ENCODE peak calls at places on chromosomes 16 and 17, in nine cellular contexts. U is H1, R is A549, Y is transverse colon, H is GM12878, X is ovary, Z is stomach, T is SK-N-SH, I is K562. F is an unnamed sample.

GRCh38 chr16:72715267-72715666 is 332.7 kb downstream of the ZFHX3 start:
- DNase-seq in T (no peak), H (no peak), X (no peak), Z (no peak), Y (no peak), I (no peak), U (no peak), R (no peak), F (no peak)

GRCh38 chr17:74213897-74214386 is 571 bp downstream of the TTYH2 start:
- DNase-seq in R (no peak), X (peak), Y (peak), Z (no peak), T (no peak), U (peak), H (no peak), I (no peak), F (no peak)

GRCh38 chr16:73058221-73058615 is 10.3 kb upstream of the ZFHX3 start:
- DNase-seq in I (peak), U (peak), R (no peak), Z (peak), H (no peak), Y (peak), X (peak), T (peak), F (no peak)

GRCh38 chr17:68943123-68943811 is 11.9 kb downstream of the ABCA8 start:
- DNase-seq in X (no peak), Z (no peak), H (no peak), T (no peak), R (no peak), U (no peak), Y (no peak), I (no peak), F (no peak)

GRCh38 chr16:22195695-22196558 is 10.2 kb upstream of the EEF2K start:
- DNase-seq in R (peak), Z (peak), X (peak), H (peak), Y (peak), T (peak), U (peak), I (peak), F (peak)

GRCh38 chr16:51151951-51152663 is 1.0 kb upstream of the SALL1 start:
- DNase-seq in H (no peak), R (peak), Z (peak), Y (peak), I (no peak), T (peak), X (peak), U (peak), F (no peak)

GRCh38 chr17:82051776-82052637 is at the start of the genes GPS1 and RFNG:
- DNase-seq in X (peak), T (peak), Z (peak), H (no peak), U (peak), I (peak), R (peak), Y (peak), F (peak)

GRCh38 chr16:23504453-23505179 is 5.7 kb downstream of the GGA2 start:
- DNase-seq in U (peak), X (peak), I (peak), Z (peak), Y (peak), H (peak), R (peak), T (peak), F (peak)

GRCh38 chr17:45906927-45907622 is 12.7 kb downstream of the MAPT start:
- DNase-seq in X (no peak), U (no peak), R (no peak), T (no peak), Z (no peak), I (no peak), Y (no peak), H (no peak), F (no peak)

GRCh38 chr17:17125136-17126084 is 80.7 kb downstream of the PLD6 start:
- DNase-seq in U (no peak), Z (no peak), T (peak), R (no peak), Y (no peak), I (no peak), X (no peak), H (no peak), F (no peak)

GRCh38 chr17:40499551-40500189 is 1.8 kb downstream of the TNS4 start:
- DNase-seq in Y (peak), H (no peak), T (peak), R (peak), Z (peak), U (peak), I (no peak), X (peak), F (peak)

GRCh38 chr16:20784204-20784603 is 20.4 kb downstream of the ACSM3 start:
- DNase-seq in U (no peak), I (no peak), T (no peak), X (no peak), Y (no peak), R (no peak), Z (no peak), H (no peak), F (no peak)

GRCh38 chr17:7014261-7014994 is 2.0 kb downstream of the RNASEK start:
- DNase-seq in I (peak), T (peak), U (peak), R (peak), X (peak), Y (peak), Z (peak), H (peak), F (peak)

GRCh38 chr16:86934581-86935322 is 356.4 kb downstream of the FOXL1 start:
- DNase-seq in T (no peak), X (no peak), Y (no peak), U (no peak), Z (no peak), H (no peak), I (no peak), R (no peak), F (no peak)
- TF ChIP-seq EP300 in T (no peak), X (no peak), Y (no peak), U (no peak), Z (no peak), H (no peak), I (no peak), R (no peak), F (no peak)

GRCh38 chr16:66154801-66155200 is 211.7 kb upstream of the CDH5 start:
- DNase-seq in H (no peak), T (no peak), R (no peak), X (no peak), I (no peak), U (no peak), Z (no peak), Y (no peak), F (no peak)
- TF ChIP-seq EP300 in H (no peak), T (no peak), R (no peak), X (no peak), I (no peak), U (no peak), Z (no peak), Y (no peak), F (no peak)

GRCh38 chr16:10069374-10069773 is 112.9 kb downstream of the GRIN2A start:
- DNase-seq in T (no peak), Z (no peak), Y (no peak), U (no peak), R (no peak), H (no peak), I (no peak), X (no peak), F (no peak)

GRCh38 chr16:10070591-10070990 is 111.6 kb downstream of the GRIN2A start:
- DNase-seq in H (no peak), Z (no peak), I (no peak), R (no peak), X (no peak), Y (no peak), U (no peak), T (no peak), F (no peak)

GRCh38 chr16:10065014-10065413 is 117.2 kb downstream of the GRIN2A start:
- DNase-seq in H (no peak), Z (no peak), T (no peak), X (no peak), U (no peak), I (no peak), R (no peak), Y (no peak), F (no peak)

GRCh38 chr16:10067406-10067805 is 114.8 kb downstream of the GRIN2A start:
- DNase-seq in H (no peak), I (no peak), Y (no peak), Z (no peak), R (no peak), X (no peak), T (peak), U (no peak), F (no peak)
- TF ChIP-seq EP300 in H (no peak), I (no peak), Y (no peak), Z (no peak), R (no peak), X (no peak), T (no peak), U (no peak), F (no peak)

GRCh38 chr16:76241735-76242134 is 35.5 kb upstream of the CNTNAP4 start:
- DNase-seq in Z (no peak), H (no peak), U (no peak), R (no peak), X (no peak), T (no peak), I (no peak), Y (no peak), F (no peak)

GRCh38 chr16:76243620-76244019 is 33.6 kb upstream of the CNTNAP4 start:
- DNase-seq in Y (no peak), T (no peak), I (no peak), R (no peak), X (no peak), Z (no peak), H (no peak), U (no peak), F (no peak)

GRCh38 chr16:76246587-76246986 is 30.6 kb upstream of the CNTNAP4 start:
- DNase-seq in H (no peak), I (no peak), X (no peak), T (no peak), U (no peak), Y (no peak), Z (no peak), R (no peak), F (no peak)
- TF ChIP-seq EP300 in H (no peak), I (no peak), X (no peak), T (no peak), U (no peak), Y (no peak), Z (no peak), R (no peak), F (no peak)

DNA sequence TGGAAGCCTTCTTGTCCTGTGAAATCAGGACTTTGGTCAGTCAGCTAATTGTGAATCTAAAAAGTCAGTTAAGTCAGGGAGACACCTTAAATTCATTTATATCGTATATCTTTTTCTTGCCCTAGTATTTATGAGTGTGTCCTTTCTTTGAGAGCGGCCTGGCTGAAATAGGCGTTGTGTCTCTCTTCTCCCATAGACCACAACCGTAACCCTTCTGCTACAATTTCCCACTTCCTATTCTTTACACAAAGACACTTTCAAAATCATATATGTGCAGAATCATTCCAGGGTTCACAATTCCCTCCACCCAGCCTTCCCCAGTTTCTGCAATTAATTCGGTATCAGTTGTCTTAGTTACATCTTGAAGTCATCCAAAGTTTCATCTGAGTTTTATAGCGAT is 14.0 kb upstream of the COTL1 start:
- DNase-seq in U (no peak), R (no peak), Z (no peak), H (no peak), Y (no peak), I (no peak), T (no peak), X (no peak), F (no peak)
- TF ChIP-seq EP300 in U (no peak), R (no peak), Z (no peak), H (no peak), Y (no peak), I (no peak), T (no peak), X (no peak), F (no peak)

DNA sequence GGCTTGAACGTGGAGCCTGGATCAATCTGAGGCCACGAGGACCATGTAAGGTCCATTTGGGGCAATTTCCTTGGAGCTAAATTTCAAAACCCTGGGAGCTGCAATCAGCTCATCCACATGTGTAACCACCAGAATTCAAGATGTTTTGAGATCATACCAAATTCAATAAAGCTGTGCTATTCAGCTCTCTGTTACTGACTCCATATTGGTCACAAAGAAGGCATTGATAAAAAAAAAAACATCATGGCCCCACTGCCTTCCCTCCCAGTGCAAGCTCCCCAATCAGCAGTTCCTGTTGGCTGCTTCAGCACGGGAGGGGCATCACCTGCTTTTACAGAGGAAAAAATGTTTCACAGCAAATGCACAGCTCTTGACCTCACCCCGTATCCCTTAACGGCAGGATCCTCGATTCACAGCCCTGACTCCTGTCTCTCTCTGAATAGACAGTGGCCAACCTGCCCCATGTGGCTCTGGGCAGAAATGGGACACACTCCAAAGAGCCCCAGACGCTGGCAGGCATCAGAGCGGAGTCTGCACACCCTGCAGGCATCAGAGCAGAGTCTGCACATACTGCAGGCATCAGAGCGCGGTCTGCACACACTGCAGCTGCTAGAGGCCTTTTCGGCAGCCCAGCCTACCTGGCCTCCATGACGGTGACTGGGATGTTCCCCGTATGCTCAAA is 37.1 kb downstream of the FANCA start:
- DNase-seq in X (no peak), Y (no peak), I (no peak), T (peak), U (no peak), H (no peak), Z (no peak), R (no peak), F (no peak)
- TF ChIP-seq EP300 in X (no peak), Y (no peak), I (no peak), T (no peak), U (no peak), H (no peak), Z (no peak), R (no peak), F (no peak)

F was measured in tibial nerve.